ENCODE peak calls at places on chromosome 11, in five cellular contexts. One of them, this sample, is unnamed. For H3K9me3, the result is how much of the 10 kb centered on the place peaks cover.

GRCh38 chr11:64333556-64333955 is 6.4 kb upstream of the CCDC88B start:
- DNase-seq in fibroblast of lung: no peak
- DNase-seq in sigmoid colon: no peak
- DNase-seq in small intestine: no peak
- DNase-seq in PC-9: no peak
- DNase-seq in this sample: no peak

GRCh38 chr11:133988686-133989410 is 32.1 kb upstream of the IGSF9B start:
- DNase-seq in fibroblast of lung: no peak
- DNase-seq in sigmoid colon: no peak
- DNase-seq in small intestine: no peak
- DNase-seq in PC-9: no peak
- DNase-seq in this sample: no peak

GRCh38 chr11:117597083-117597482 is 199.9 kb downstream of the DSCAML1 start:
- DNase-seq in sigmoid colon: peak
- DNase-seq in small intestine: peak
- DNase-seq in PC-9: peak
- DNase-seq in fibroblast of lung: peak
- DNase-seq in this sample: no peak

GRCh38 chr11:78426845-78427244 is 9.2 kb upstream of the GAB2 start:
- DNase-seq in small intestine: no peak
- DNase-seq in fibroblast of lung: no peak
- DNase-seq in PC-9: no peak
- DNase-seq in sigmoid colon: no peak
- DNase-seq in this sample: no peak

GRCh38 chr11:117490019-117490679 is 162.5 kb downstream of the CEP164 start:
- DNase-seq in fibroblast of lung: no peak
- DNase-seq in sigmoid colon: no peak
- DNase-seq in small intestine: no peak
- DNase-seq in PC-9: no peak
- DNase-seq in this sample: no peak

GRCh38 chr11:27438595-27438981 is 34.0 kb downstream of the LGR4 start:
- DNase-seq in PC-9: no peak
- DNase-seq in fibroblast of lung: no peak
- DNase-seq in sigmoid colon: no peak
- DNase-seq in small intestine: peak
- DNase-seq in this sample: no peak

GRCh38 chr11:85627998-85628770 is at the start of gene TMEM126B:
- DNase-seq in fibroblast of lung: peak
- DNase-seq in sigmoid colon: peak
- DNase-seq in small intestine: peak
- DNase-seq in PC-9: peak
- DNase-seq in this sample: peak

GRCh38 chr11:46066335-46066734 is 54.9 kb downstream of the PHF21A start:
- DNase-seq in PC-9: peak
- DNase-seq in sigmoid colon: no peak
- DNase-seq in small intestine: no peak
- DNase-seq in fibroblast of lung: no peak
- DNase-seq in this sample: no peak

GRCh38 chr11:112470355-112470754 is 209.7 kb upstream of the PLET1 start:
- DNase-seq in sigmoid colon: no peak
- DNase-seq in PC-9: no peak
- DNase-seq in small intestine: peak
- DNase-seq in fibroblast of lung: no peak
- DNase-seq in this sample: no peak

GRCh38 chr11:47393163-47394049 is 15.0 kb upstream of the SLC39A13 start:
- DNase-seq in sigmoid colon: peak
- DNase-seq in fibroblast of lung: peak
- DNase-seq in PC-9: no peak
- DNase-seq in small intestine: no peak
- DNase-seq in this sample: peak

GRCh38 chr11:117072517-117073218 is 25.6 kb downstream of the SIK3 start:
- DNase-seq in PC-9: peak
- DNase-seq in sigmoid colon: no peak
- DNase-seq in fibroblast of lung: peak
- DNase-seq in small intestine: peak
- DNase-seq in this sample: peak

GRCh38 chr11:72712168-72712721 is 38.0 kb upstream of the PDE2A start:
- DNase-seq in small intestine: no peak
- DNase-seq in fibroblast of lung: peak
- DNase-seq in PC-9: no peak
- DNase-seq in sigmoid colon: peak
- DNase-seq in this sample: no peak

GRCh38 chr11:33692013-33692504 is 8.6 kb downstream of the C11orf91 start:
- DNase-seq in sigmoid colon: peak
- DNase-seq in small intestine: peak
- DNase-seq in fibroblast of lung: peak
- DNase-seq in PC-9: peak
- DNase-seq in this sample: peak

GRCh38 chr11:74462009-74462408 is 5.3 kb downstream of the KCNE3 start:
- DNase-seq in sigmoid colon: peak
- DNase-seq in small intestine: peak
- DNase-seq in PC-9: no peak
- DNase-seq in fibroblast of lung: no peak
- DNase-seq in this sample: no peak

GRCh38 chr11:47160753-47161133 is 15.9 kb downstream of the ARFGAP2 start:
- DNase-seq in small intestine: no peak
- DNase-seq in sigmoid colon: no peak
- DNase-seq in PC-9: no peak
- DNase-seq in fibroblast of lung: no peak
- DNase-seq in this sample: no peak

GRCh38 chr11:73401924-73402833 is 26.0 kb downstream of the RELT start:
- DNase-seq in fibroblast of lung: no peak
- DNase-seq in sigmoid colon: no peak
- DNase-seq in small intestine: no peak
- DNase-seq in PC-9: no peak
- DNase-seq in this sample: no peak

GRCh38 chr11:106463154-106463553 is 385.7 kb downstream of the AASDHPPT start:
- DNase-seq in sigmoid colon: no peak
- DNase-seq in small intestine: no peak
- DNase-seq in fibroblast of lung: no peak
- DNase-seq in PC-9: no peak
- DNase-seq in this sample: no peak

GRCh38 chr11:39806652-39807051 is 1652.8 kb downstream of the LRRC4C start:
- DNase-seq in fibroblast of lung: no peak
- DNase-seq in small intestine: no peak
- DNase-seq in PC-9: no peak
- DNase-seq in sigmoid colon: no peak
- DNase-seq in this sample: no peak

GRCh38 chr11:105799728-105800462 is 190.0 kb downstream of the GRIA4 start:
- DNase-seq in small intestine: no peak
- DNase-seq in fibroblast of lung: no peak
- DNase-seq in PC-9: no peak
- DNase-seq in sigmoid colon: no peak
- DNase-seq in this sample: no peak

GRCh38 chr11:41245184-41245583 is 214.3 kb downstream of the LRRC4C start:
- DNase-seq in fibroblast of lung: peak
- DNase-seq in small intestine: no peak
- DNase-seq in sigmoid colon: peak
- DNase-seq in PC-9: no peak
- DNase-seq in this sample: no peak

GRCh38 chr11:44538375-44539054 is 26.9 kb upstream of the CD82 start:
- DNase-seq in small intestine: peak
- DNase-seq in fibroblast of lung: peak
- DNase-seq in sigmoid colon: peak
- DNase-seq in PC-9: peak
- DNase-seq in this sample: peak

GRCh38 chr11:819943-820649 is 1.4 kb downstream of the PNPLA2 start:
- DNase-seq in sigmoid colon: peak
- DNase-seq in fibroblast of lung: peak
- DNase-seq in small intestine: peak
- DNase-seq in PC-9: peak
- DNase-seq in this sample: no peak

GRCh38 chr11:63698976-63699733 is 17.9 kb downstream of the RTN3 start:
- DNase-seq in small intestine: peak
- DNase-seq in fibroblast of lung: no peak
- DNase-seq in sigmoid colon: no peak
- DNase-seq in PC-9: no peak
- DNase-seq in this sample: no peak

GRCh38 chr11:62025429-62026105 is 58.1 kb upstream of the FTH1 start:
- DNase-seq in small intestine: peak
- DNase-seq in fibroblast of lung: peak
- DNase-seq in sigmoid colon: peak
- DNase-seq in PC-9: peak
- DNase-seq in this sample: peak

GRCh38 chr11:121467965-121468364 is 15.2 kb upstream of the SORL1-AS1 start:
- DNase-seq in fibroblast of lung: peak
- DNase-seq in small intestine: peak
- DNase-seq in sigmoid colon: no peak
- DNase-seq in PC-9: no peak
- DNase-seq in this sample: no peak

GRCh38 chr11:92897487-92897886 is 72.0 kb upstream of the MTNR1B start:
- DNase-seq in sigmoid colon: no peak
- DNase-seq in small intestine: no peak
- DNase-seq in PC-9: no peak
- DNase-seq in fibroblast of lung: no peak
- DNase-seq in this sample: no peak

GRCh38 chr11:289706-290620 is 1.0 kb downstream of the PGGHG start:
- DNase-seq in sigmoid colon: peak
- DNase-seq in fibroblast of lung: no peak
- DNase-seq in PC-9: no peak
- DNase-seq in small intestine: no peak
- DNase-seq in this sample: no peak

GRCh38 chr11:67457453-67457852 is 2.3 kb downstream of the CABP4 start:
- DNase-seq in fibroblast of lung: no peak
- DNase-seq in sigmoid colon: peak
- DNase-seq in PC-9: no peak
- DNase-seq in small intestine: no peak
- DNase-seq in this sample: no peak

GRCh38 chr11:1224109-1224485 is 1.2 kb downstream of the MUC5B start:
- DNase-seq in PC-9: no peak
- DNase-seq in small intestine: no peak
- DNase-seq in fibroblast of lung: no peak
- DNase-seq in sigmoid colon: peak
- DNase-seq in this sample: no peak

GRCh38 chr11:95132956-95133355 is 43.3 kb downstream of the ENDOD1 start:
- DNase-seq in PC-9: peak
- DNase-seq in sigmoid colon: no peak
- DNase-seq in fibroblast of lung: no peak
- DNase-seq in small intestine: no peak
- DNase-seq in this sample: no peak

GRCh38 chr11:67312187-67313021 is 9.1 kb downstream of the SSH3 start:
- DNase-seq in PC-9: peak
- DNase-seq in small intestine: peak
- DNase-seq in sigmoid colon: no peak
- DNase-seq in fibroblast of lung: no peak
- DNase-seq in this sample: no peak

GRCh38 chr11:20497124-20497792 is 102.2 kb upstream of the SLC6A5 start:
- DNase-seq in small intestine: no peak
- DNase-seq in fibroblast of lung: no peak
- DNase-seq in PC-9: no peak
- DNase-seq in sigmoid colon: no peak
- DNase-seq in this sample: no peak

GRCh38 chr11:20501971-20502370 is 97.4 kb upstream of the SLC6A5 start:
- DNase-seq in fibroblast of lung: peak
- DNase-seq in sigmoid colon: no peak
- DNase-seq in small intestine: peak
- DNase-seq in PC-9: no peak
- DNase-seq in this sample: no peak

GRCh38 chr11:20501252-20501651 is 98.2 kb upstream of the SLC6A5 start:
- DNase-seq in sigmoid colon: no peak
- DNase-seq in small intestine: no peak
- DNase-seq in fibroblast of lung: no peak
- DNase-seq in PC-9: no peak
- DNase-seq in this sample: no peak
- H3K27ac ChIP-seq in sigmoid colon: no peak
- H3K27ac ChIP-seq in small intestine: no peak
- H3K27ac ChIP-seq in fibroblast of lung: no peak
- H3K27ac ChIP-seq in PC-9: no peak
- H3K27ac ChIP-seq in this sample: no peak

DNA sequence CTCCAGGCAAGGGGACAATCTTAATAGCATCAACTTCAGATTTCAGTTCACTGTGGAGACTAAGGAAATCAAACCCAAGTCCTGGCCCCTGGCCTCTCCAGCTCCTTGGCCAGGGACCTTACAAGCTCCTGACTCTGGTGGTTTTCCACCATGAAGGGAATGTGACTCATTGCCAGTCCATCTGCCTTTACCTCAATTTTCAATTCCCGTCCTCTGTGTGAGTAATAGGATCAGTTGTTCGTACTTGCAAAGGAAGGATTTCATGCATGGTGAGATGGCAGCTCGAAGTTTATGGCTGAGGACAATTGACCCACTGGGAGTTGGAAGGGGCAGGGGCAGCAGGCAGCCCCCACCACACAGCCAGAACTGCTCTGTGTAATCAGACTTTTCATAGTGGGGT is 42.5 kb downstream of the INSC start:
- DNase-seq in small intestine: no peak
- DNase-seq in PC-9: no peak
- DNase-seq in fibroblast of lung: peak
- DNase-seq in sigmoid colon: no peak
- DNase-seq in this sample: no peak
- H3K4me3 ChIP-seq in small intestine: no peak
- H3K4me3 ChIP-seq in PC-9: no peak
- H3K4me3 ChIP-seq in fibroblast of lung: no peak
- H3K4me3 ChIP-seq in sigmoid colon: no peak
- H3K4me3 ChIP-seq in this sample: no peak

GRCh38 chr11:114621950-114622809 is 26.6 kb upstream of the NXPE4 start:
- DNase-seq in PC-9: no peak
- DNase-seq in small intestine: no peak
- DNase-seq in sigmoid colon: no peak
- DNase-seq in fibroblast of lung: no peak
- DNase-seq in this sample: no peak
- H3K9me3 ChIP-seq in PC-9: under half
- H3K9me3 ChIP-seq in small intestine: under half
- H3K9me3 ChIP-seq in sigmoid colon: under half
- H3K9me3 ChIP-seq in fibroblast of lung: under half
- H3K9me3 ChIP-seq in this sample: under half

GRCh38 chr11:12185914-12186313 is 75.5 kb downstream of the MICAL2 start:
- DNase-seq in small intestine: no peak
- DNase-seq in PC-9: no peak
- DNase-seq in sigmoid colon: no peak
- DNase-seq in fibroblast of lung: peak
- DNase-seq in this sample: no peak

GRCh38 chr11:12187399-12187798 is 77.0 kb downstream of the MICAL2 start:
- DNase-seq in small intestine: no peak
- DNase-seq in PC-9: no peak
- DNase-seq in fibroblast of lung: peak
- DNase-seq in sigmoid colon: no peak
- DNase-seq in this sample: no peak

GRCh38 chr11:12185106-12185690 is 74.8 kb downstream of the MICAL2 start:
- DNase-seq in fibroblast of lung: no peak
- DNase-seq in sigmoid colon: no peak
- DNase-seq in small intestine: no peak
- DNase-seq in PC-9: no peak
- DNase-seq in this sample: no peak

GRCh38 chr11:12184696-12185095 is 74.3 kb downstream of the MICAL2 start:
- DNase-seq in fibroblast of lung: peak
- DNase-seq in sigmoid colon: no peak
- DNase-seq in small intestine: no peak
- DNase-seq in PC-9: no peak
- DNase-seq in this sample: no peak

DNA sequence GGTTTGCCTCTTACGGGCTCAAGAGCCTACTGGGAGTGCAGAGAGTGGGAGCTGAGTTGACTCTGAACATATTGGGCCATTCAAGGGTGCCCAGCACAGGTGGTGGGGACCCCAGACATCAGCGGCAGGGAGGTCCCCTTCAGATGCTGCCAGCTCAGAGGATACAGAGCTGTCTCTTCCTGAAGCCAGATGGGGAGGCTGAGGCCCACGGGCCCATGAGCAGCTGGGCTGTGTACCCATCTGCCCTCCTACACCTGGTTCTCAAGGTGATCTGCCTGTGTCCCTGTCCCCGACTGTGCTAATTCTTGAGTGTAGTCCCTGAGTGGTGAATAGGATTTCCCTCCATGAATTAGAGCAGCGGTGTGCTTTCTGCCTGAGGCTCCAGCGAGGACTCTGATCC is 76.3 kb downstream of the MICAL2 start:
- DNase-seq in small intestine: no peak
- DNase-seq in PC-9: no peak
- DNase-seq in sigmoid colon: no peak
- DNase-seq in fibroblast of lung: no peak
- DNase-seq in this sample: no peak
- H3K27ac ChIP-seq in small intestine: no peak
- H3K27ac ChIP-seq in PC-9: no peak
- H3K27ac ChIP-seq in sigmoid colon: peak
- H3K27ac ChIP-seq in fibroblast of lung: peak
- H3K27ac ChIP-seq in this sample: peak

This sample was measured in AG04450.